ENCODE peak calls at places on chromosomes 4 and X, in five cellular contexts. P is H1, Y is ovary, S is uterus, C is WERI-Rb-1. T is an unnamed sample.

GRCh38 chr4:89509708-89510269 is 202.2 kb upstream of the GPRIN3 start:
- DNase-seq in P (no peak), Y (no peak), S (no peak), C (no peak), T (no peak)

GRCh38 chr4:23097251-23097650 is 404.5 kb downstream of the GBA3 start:
- DNase-seq in P (no peak), Y (no peak), S (no peak), C (no peak), T (peak; percentile 69)

GRCh38 chrX:115616943-115617563 is 56.1 kb downstream of the PLS3 start:
- DNase-seq in P (no peak), Y (no peak), S (no peak), C (no peak), T (peak; percentile 30)

GRCh38 chr4:101418055-101418454 is 70.7 kb upstream of the PPP3CA start:
- DNase-seq in P (no peak), Y (no peak), S (no peak), C (no peak), T (peak; percentile 38)

GRCh38 chrX:135086197-135086854 is 34.0 kb downstream of the ETDB start:
- DNase-seq in P (no peak), Y (no peak), S (peak; percentile 38), C (peak; percentile 49), T (peak; percentile 66)

GRCh38 chrX:131762802-131763234 is 218.9 kb downstream of the OR13H1 start:
- DNase-seq in P (no peak), Y (peak; percentile 62), S (peak; percentile 65), C (peak; percentile 80), T (no peak)

GRCh38 chrX:131734621-131735020 is 190.7 kb downstream of the OR13H1 start:
- DNase-seq in P (no peak), Y (peak; percentile 88), S (peak; percentile 87), C (no peak), T (no peak)

GRCh38 chrX:74550295-74550802 is 64.1 kb downstream of the RLIM start:
- DNase-seq in P (peak; percentile 86), Y (peak; percentile 72), S (peak; percentile 84), C (peak; percentile 81), T (peak; percentile 84)

GRCh38 chr4:25722964-25723363 is 67.3 kb downstream of the SLC34A2 start:
- DNase-seq in P (no peak), Y (no peak), S (no peak), C (no peak), T (no peak)

GRCh38 chr4:26854701-26855100 is 5.9 kb upstream of the STIM2 start:
- DNase-seq in P (no peak), Y (no peak), S (no peak), C (no peak), T (no peak)

GRCh38 chrX:140507982-140508305 is 3.1 kb upstream of the SOX3 start:
- DNase-seq in P (peak; percentile 73), Y (no peak), S (no peak), C (no peak), T (peak; percentile 64)

GRCh38 chrX:73213734-73214133 is 917 bp downstream of the NAP1L2 start:
- DNase-seq in P (no peak), Y (no peak), S (no peak), C (no peak), T (no peak)

GRCh38 chrX:29478336-29479069 is 736.9 kb upstream of the MAGEB2 start:
- DNase-seq in P (peak; percentile 43), Y (no peak), S (no peak), C (peak; percentile 39), T (peak; percentile 58)

GRCh38 chrX:41350150-41350975 is 16.4 kb downstream of the DDX3X start:
- DNase-seq in P (no peak), Y (no peak), S (no peak), C (no peak), T (peak; percentile 29)

GRCh38 chr4:172596206-172596605 is 572.4 kb upstream of the GALNT7 start:
- DNase-seq in P (no peak), Y (no peak), S (no peak), C (peak; percentile 27), T (no peak)

GRCh38 chrX:74931214-74931613 is 6.0 kb upstream of the NEXMIF start:
- DNase-seq in P (no peak), Y (no peak), S (no peak), C (no peak), T (peak; percentile 56)

GRCh38 chr4:85603437-85604336 is 128.7 kb downstream of the ARHGAP24 start:
- DNase-seq in P (no peak), Y (no peak), S (no peak), C (no peak), T (peak; percentile 88)

GRCh38 chrX:124634363-124634762 is 288.0 kb downstream of the SH2D1A start:
- DNase-seq in P (no peak), Y (no peak), S (no peak), C (no peak), T (no peak)

GRCh38 chrX:110914281-110914680 is 118.7 kb upstream of the CHRDL1 start:
- DNase-seq in P (no peak), Y (no peak), S (no peak), C (no peak), T (no peak)

GRCh38 chr4:53322696-53323095 is 43.2 kb downstream of the SCFD2 start:
- DNase-seq in P (no peak), Y (no peak), S (no peak), C (no peak), T (no peak)

GRCh38 chr4:77432702-77433101 is 172.9 kb upstream of the CXCL13 start:
- DNase-seq in P (no peak), Y (no peak), S (no peak), C (no peak), T (no peak)

GRCh38 chr4:168449740-168450442 is 30.4 kb downstream of the DDX60L start:
- DNase-seq in P (no peak), Y (peak; percentile 26), S (peak; percentile 50), C (no peak), T (no peak)

GRCh38 chrX:130645955-130646583 is 244.3 kb downstream of the RBMX2 start:
- DNase-seq in P (no peak), Y (no peak), S (no peak), C (no peak), T (no peak)

GRCh38 chr4:66178901-66179300 is 508.6 kb upstream of the EPHA5 start:
- DNase-seq in P (no peak), Y (no peak), S (no peak), C (peak; percentile 18), T (peak; percentile 14)

GRCh38 chr4:99324978-99325377 is 3.8 kb upstream of the ADH1B start:
- DNase-seq in P (no peak), Y (peak; percentile 87), S (peak; percentile 90), C (no peak), T (no peak)

GRCh38 chr4:185222598-185222997 is 13.2 kb downstream of the SNX25 start:
- DNase-seq in P (no peak), Y (no peak), S (no peak), C (no peak), T (no peak)
- H3K27ac ChIP-seq in P (no peak overlapping the region), Y (no peak overlapping the region), S (no peak overlapping the region), C (no peak overlapping the region), T (no peak overlapping the region)

DNA sequence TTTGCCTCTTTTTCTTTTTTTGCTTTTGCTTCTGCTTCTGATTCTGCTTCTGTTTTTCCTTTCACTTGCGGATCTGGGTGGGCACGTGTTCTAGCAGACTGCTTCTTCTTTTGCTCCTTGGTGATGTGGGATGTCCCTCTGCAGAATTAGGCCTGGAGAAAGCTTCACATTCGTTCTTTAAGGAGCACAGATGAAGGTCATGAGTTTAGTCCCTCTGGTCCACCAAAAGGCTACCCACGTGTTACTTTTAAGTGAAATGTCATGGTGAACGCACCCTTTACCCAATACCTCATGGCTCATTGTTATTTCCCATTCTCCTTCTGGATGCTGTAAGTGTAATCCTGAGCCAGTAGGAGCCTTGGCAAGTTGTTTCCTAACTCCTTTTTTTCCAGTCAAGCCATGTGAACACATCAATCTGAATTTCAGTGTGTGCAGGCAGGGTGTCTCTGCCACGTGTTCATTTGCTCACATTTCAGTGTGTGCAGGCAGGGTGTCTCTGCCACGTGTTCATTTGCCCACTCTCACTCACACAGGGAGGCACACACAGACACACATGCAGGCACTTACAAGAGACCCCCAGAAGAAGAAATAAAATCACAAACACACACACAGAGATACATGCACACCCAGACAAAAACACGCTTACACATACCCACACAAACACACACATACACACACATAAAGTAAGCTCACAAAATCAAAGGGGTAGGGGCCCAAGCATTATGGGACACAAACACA is 36.9 kb downstream of the NBDY start:
- DNase-seq in P (no peak), Y (no peak), S (no peak), C (no peak), T (no peak)
- H3K4me3 ChIP-seq in P (no peak overlapping the region), Y (no peak overlapping the region), S (no peak overlapping the region), C (no peak overlapping the region), T (no peak overlapping the region)

GRCh38 chr4:138839574-138839973 is 176.0 kb upstream of the NOCT start:
- DNase-seq in P (no peak), Y (no peak), S (no peak), C (peak; percentile 41), T (no peak)

GRCh38 chr4:138832563-138832962 is 183.0 kb upstream of the NOCT start:
- DNase-seq in P (no peak), Y (no peak), S (no peak), C (no peak), T (no peak)

GRCh38 chr4:138834029-138834428 is 181.6 kb upstream of the NOCT start:
- DNase-seq in P (no peak), Y (no peak), S (no peak), C (no peak), T (no peak)

GRCh38 chr4:138838251-138838650 is 177.3 kb upstream of the NOCT start:
- DNase-seq in P (no peak), Y (no peak), S (no peak), C (peak; percentile 92), T (no peak)

DNA sequence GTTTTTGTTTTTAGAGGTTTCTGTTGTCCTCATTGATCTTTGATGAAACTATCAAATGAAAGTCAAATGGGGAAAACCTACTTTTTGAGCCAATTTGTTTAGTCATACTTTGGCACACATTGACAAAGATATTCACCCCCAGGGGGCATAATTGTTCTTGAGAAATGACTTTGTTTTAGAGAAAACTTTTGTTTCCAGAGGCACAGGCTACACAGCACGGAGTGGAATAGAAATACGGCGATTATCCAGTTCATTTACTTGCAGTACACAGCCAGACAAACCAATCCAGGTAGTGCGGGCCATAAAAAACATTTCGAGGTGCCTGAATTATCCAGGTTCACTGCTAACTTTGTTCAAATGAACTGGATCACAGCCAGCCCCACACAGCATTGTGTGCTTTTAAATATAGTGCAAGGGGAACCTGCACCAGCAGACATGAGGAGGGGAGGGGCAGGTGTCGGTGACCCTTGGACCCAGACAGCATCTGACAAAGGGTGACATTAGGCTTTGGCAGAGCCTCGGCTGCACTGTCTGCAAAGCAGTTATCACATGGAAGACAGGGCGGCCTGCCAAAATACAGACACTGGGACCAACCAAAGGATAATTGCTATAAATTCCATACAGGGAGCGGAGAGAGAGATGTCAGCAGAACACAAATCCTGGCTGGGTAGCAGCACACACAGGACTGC is 179.6 kb upstream of the NOCT start:
- DNase-seq in P (no peak), Y (no peak), S (no peak), C (no peak), T (peak; percentile 48)
- TF ChIP-seq CTCF in P (no peak), Y (no peak), S (no peak), C (no peak), T (no peak)

GRCh38 chr4:1290165-1290977 is 680 bp downstream of the MAEA start:
- DNase-seq in P (no peak), Y (no peak), S (no peak), C (no peak), T (peak; percentile 40)
- H3K27ac ChIP-seq in P (peak overlapping the region; percentile 93), Y (peak overlapping the region; percentile 77), S (peak overlapping the region; percentile 77), C (peak overlapping the region; percentile 89), T (peak overlapping the region; percentile 89)

DNA sequence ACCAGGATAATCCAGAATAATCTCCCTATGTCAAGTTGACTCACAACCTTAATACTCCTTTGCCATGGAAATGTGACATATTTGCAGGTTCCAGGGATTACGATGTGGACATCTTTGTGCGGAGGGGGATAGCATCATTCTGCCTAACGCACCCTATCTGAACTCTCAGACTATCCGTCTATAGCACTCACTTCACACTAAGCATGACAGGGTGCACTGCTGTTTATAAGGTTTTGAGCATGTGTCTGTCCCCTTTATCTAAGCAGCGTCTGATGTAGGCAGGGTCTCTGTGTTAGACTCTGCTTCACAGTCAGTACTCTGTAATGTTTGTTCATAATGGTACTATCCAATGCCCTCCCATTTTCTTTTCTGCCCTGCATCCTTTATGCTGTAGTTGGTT is 43.4 kb upstream of the PRSS48 start:
- DNase-seq in P (no peak), Y (no peak), S (no peak), C (peak; percentile 55), T (no peak)
- H3K4me3 ChIP-seq in P (no peak overlapping the region), Y (no peak overlapping the region), S (no peak overlapping the region), C (no peak overlapping the region), T (no peak overlapping the region)